ENCODE peak calls at places on chromosomes 3 and 15, in five cellular contexts. T is stomach, Q is HCT116, F is GM23338, B is spleen. C is an unnamed sample.

GRCh38 chr3:7309707-7310106 is 448.8 kb downstream of the GRM7 start:
- DNase-seq in T (no peak), Q (no peak), F (peak; percentile 1), B (no peak), C (no peak)

GRCh38 chr3:185948292-185948691 is 10.5 kb upstream of the TRA2B start:
- DNase-seq in T (no peak), Q (no peak), F (no peak), B (no peak), C (no peak)

GRCh38 chr15:83339396-83339795 is 54.9 kb upstream of the BNC1 start:
- DNase-seq in T (no peak), Q (no peak), F (no peak), B (no peak), C (no peak)

GRCh38 chr3:105456017-105456416 is 89.3 kb downstream of the ALCAM start:
- DNase-seq in T (no peak), Q (no peak), F (no peak), B (no peak), C (no peak)

GRCh38 chr3:123881771-123882170 is 2.4 kb downstream of the MYLK start:
- DNase-seq in T (no peak), Q (no peak), F (peak; percentile 61), B (no peak), C (no peak)

GRCh38 chr3:39415983-39416382 is 9.5 kb downstream of the RPSA start:
- DNase-seq in T (no peak), Q (no peak), F (no peak), B (no peak), C (no peak)

GRCh38 chr3:28348286-28348636 is 260 bp upstream of the ZCWPW2 start:
- DNase-seq in T (no peak), Q (no peak), F (no peak), B (no peak), C (peak; percentile 94)

GRCh38 chr3:174441588-174442316 is 417.4 kb upstream of the NAALADL2 start:
- DNase-seq in T (no peak), Q (no peak), F (peak; percentile 17), B (no peak), C (no peak)

GRCh38 chr3:44061961-44062360 is 179.7 kb upstream of the TOPAZ1 start:
- DNase-seq in T (no peak), Q (no peak), F (peak; percentile 15), B (no peak), C (no peak)

GRCh38 chr3:185900228-185900627 is 37.6 kb downstream of the TRA2B start:
- DNase-seq in T (no peak), Q (peak; percentile 70), F (no peak), B (no peak), C (no peak)

GRCh38 chr15:38486946-38487345 is 33.0 kb downstream of the FAM98B start:
- DNase-seq in T (no peak), Q (no peak), F (no peak), B (no peak), C (no peak)

GRCh38 chr3:81490541-81491288 is 270.7 kb downstream of the GBE1 start:
- DNase-seq in T (peak; percentile 80), Q (peak; percentile 77), F (peak; percentile 97), B (no peak), C (no peak)

GRCh38 chr3:61422945-61423740 is 138.2 kb upstream of the PTPRG start:
- DNase-seq in T (no peak), Q (no peak), F (no peak), B (no peak), C (no peak)

GRCh38 chr3:25783661-25784512 is 644 bp upstream of the NGLY1 start:
- DNase-seq in T (peak; percentile 57), Q (no peak), F (peak; percentile 92), B (peak; percentile 95), C (no peak)

GRCh38 chr3:123818921-123819429 is 65.2 kb downstream of the MYLK start:
- DNase-seq in T (no peak), Q (no peak), F (no peak), B (no peak), C (peak; percentile 18)

GRCh38 chr15:73024161-73024560 is 28.1 kb upstream of the NEO1 start:
- DNase-seq in T (no peak), Q (no peak), F (no peak), B (no peak), C (no peak)

GRCh38 chr3:43998374-43998840 is 243.3 kb upstream of the TOPAZ1 start:
- DNase-seq in T (no peak), Q (no peak), F (peak; percentile 57), B (no peak), C (no peak)

GRCh38 chr3:12598890-12599289 is 42.0 kb downstream of the MKRN2 start:
- DNase-seq in T (no peak), Q (no peak), F (no peak), B (no peak), C (no peak)

GRCh38 chr3:140021269-140021668 is 86.3 kb downstream of the CLSTN2 start:
- DNase-seq in T (no peak), Q (no peak), F (no peak), B (no peak), C (no peak)

GRCh38 chr15:25186411-25186810 is 231.6 kb downstream of the SNRPN start:
- DNase-seq in T (no peak), Q (no peak), F (no peak), B (peak; percentile 64), C (no peak)

GRCh38 chr3:71315431-71315830 is 268.1 kb downstream of the FOXP1 start:
- DNase-seq in T (no peak), Q (no peak), F (no peak), B (no peak), C (no peak)

GRCh38 chr3:108329087-108329486 is 32.7 kb downstream of the HHLA2 start:
- DNase-seq in T (no peak), Q (no peak), F (no peak), B (no peak), C (no peak)

DNA sequence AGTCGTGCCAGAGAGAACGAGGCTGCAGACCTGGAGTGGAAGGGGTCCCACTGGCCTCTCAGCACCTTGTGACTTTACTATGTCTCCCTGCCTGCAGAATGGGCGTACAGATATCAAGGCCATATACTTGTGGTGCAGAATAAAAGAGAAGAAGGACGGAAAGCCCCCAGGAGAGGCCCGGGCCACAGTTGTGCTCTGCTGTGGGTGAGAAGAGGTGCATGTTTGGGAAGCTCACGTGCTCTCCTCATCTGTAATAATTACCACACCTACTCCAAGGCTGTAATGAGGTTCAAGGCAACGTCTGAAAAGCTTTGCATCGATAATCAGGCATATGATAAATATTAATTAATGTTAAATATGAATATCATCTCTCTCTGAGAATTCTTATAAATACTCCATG is 58.0 kb downstream of the MGLL start:
- DNase-seq in T (no peak), Q (no peak), F (no peak), B (no peak), C (no peak)
- H3K4me3 ChIP-seq in T (no peak overlapping the region), Q (no peak overlapping the region), F (no peak overlapping the region), B (no peak overlapping the region), C (no peak overlapping the region)

DNA sequence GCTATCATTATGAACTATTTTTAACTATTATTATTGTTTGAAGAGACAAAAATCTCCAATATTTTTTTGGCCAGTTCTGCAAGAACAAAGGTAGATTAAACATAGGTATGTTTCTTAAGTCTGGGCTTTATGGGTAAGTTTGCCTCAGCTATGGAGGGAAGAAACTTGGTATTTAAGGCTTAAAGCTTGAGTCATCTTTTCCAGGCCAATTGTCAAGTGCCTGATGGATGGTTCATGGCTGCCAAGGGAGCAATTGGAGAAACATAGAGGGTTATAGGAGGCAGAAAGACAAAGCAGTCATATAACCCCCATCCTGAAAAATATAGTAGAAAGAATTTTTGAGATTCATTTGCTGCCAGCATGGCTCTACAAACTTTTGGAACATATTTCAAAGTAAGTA is 7.2 kb upstream of the STAC start:
- DNase-seq in T (no peak), Q (no peak), F (no peak), B (no peak), C (no peak)
- TF ChIP-seq POLR2AphosphoS5 in T (no peak), Q (no peak), F (no peak), B (no peak), C (no peak)

DNA sequence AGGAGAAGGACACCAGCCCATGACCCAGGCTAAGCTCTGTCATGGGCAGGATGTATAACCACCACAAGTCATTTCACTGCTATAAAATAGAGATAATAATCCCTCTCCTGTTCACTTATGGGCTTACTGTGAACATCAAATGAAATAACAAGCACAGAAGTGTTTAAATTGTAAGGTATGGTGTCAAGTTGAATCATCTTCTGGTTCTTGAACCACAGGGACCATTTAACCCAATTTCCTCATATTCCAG is 44.3 kb upstream of the TLE3 start:
- DNase-seq in T (no peak), Q (no peak), F (no peak), B (no peak), C (no peak)
- H3K4me3 ChIP-seq in T (no peak overlapping the region), Q (no peak overlapping the region), F (no peak overlapping the region), B (no peak overlapping the region), C (no peak overlapping the region)

DNA sequence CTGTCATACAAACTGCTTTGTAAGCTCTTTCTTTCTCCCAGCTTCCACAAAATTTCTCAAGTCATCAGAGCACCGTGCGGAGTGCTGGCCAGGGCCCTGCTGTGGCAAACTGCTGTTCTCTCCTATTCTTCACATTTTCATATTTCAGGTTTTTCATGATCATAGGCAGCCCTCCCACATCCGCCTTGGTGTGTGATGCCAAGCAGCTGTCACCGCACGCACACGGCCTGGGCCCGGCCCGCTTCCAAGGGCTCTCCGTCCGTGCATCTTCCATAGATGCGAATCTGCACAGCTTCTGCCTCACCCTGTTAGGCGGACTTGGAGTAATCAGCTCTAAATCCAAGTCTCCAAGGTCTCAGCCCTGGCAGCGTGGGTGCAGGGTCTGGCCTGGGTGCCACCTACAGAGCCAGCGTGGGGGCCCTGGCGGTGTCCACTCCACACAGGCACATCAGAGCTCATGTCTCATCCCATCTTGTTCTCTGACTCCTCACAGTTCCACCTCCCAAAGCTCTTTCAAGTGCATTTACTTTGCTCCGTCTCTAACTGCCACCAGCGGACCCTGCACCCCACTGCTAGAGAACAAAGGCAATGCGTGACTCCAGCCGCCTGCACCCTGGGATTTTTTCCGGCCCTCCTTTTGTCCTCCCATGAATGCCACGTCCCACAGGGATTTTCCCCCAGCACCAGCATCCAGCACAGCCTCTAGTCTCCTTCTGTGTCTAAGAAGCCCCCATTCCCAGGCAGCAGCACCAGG is 27.2 kb downstream of the CYFIP1 start:
- DNase-seq in T (no peak), Q (no peak), F (peak; percentile 76), B (peak; percentile 59), C (no peak)
- TF ChIP-seq POLR2AphosphoS5 in T (no peak), Q (no peak), F (peak; percentile 21), B (peak; percentile 20), C (no peak)

GRCh38 chr3:33751320-33751719 is 33.3 kb upstream of the CLASP2 start:
- DNase-seq in T (no peak), Q (no peak), F (no peak), B (no peak), C (no peak)

GRCh38 chr3:33750216-33750558 is 32.1 kb upstream of the CLASP2 start:
- DNase-seq in T (no peak), Q (no peak), F (peak; percentile 9), B (no peak), C (no peak)

GRCh38 chr3:33749546-33750215 is 31.6 kb upstream of the CLASP2 start:
- DNase-seq in T (no peak), Q (no peak), F (no peak), B (no peak), C (no peak)

GRCh38 chr3:33746412-33747116 is 28.5 kb upstream of the CLASP2 start:
- DNase-seq in T (no peak), Q (no peak), F (peak; percentile 7), B (no peak), C (no peak)
- H3K4me3 ChIP-seq in T (no peak overlapping the region), Q (no peak overlapping the region), F (no peak overlapping the region), B (no peak overlapping the region), C (no peak overlapping the region)

C was measured in vagina.